ENCODE peak calls at places on chromosomes 7 and 10, in six cellular contexts. R is RWPE1, H is endothelial cell, K is osteocyte, T is uterus, A is stomach. N is an unnamed sample.

GRCh38 chr7:29573594-29573993 is 10.0 kb downstream of the PRR15 start:
- DNase-seq in R (no peak), H (no peak), K (no peak), T (no peak), A (no peak), N (no peak)

GRCh38 chr10:120543291-120543690 is 86.3 kb downstream of the PLPP4 start:
- DNase-seq in R (no peak), H (no peak), K (no peak), T (no peak), A (no peak), N (no peak)

GRCh38 chr10:49056356-49056755 is 59.0 kb downstream of the VSTM4 start:
- DNase-seq in R (no peak), H (no peak), K (peak), T (no peak), A (no peak), N (peak)

GRCh38 chr10:113017375-113017774 is 67.3 kb downstream of the TCF7L2 start:
- DNase-seq in R (no peak), H (no peak), K (no peak), T (no peak), A (no peak), N (no peak)

GRCh38 chr10:60536529-60537114 is 146.9 kb upstream of the ANK3 start:
- DNase-seq in R (peak), H (no peak), K (no peak), T (no peak), A (no peak), N (no peak)

GRCh38 chr10:105914432-105914831 is 1250.1 kb downstream of the SORCS1 start:
- DNase-seq in R (no peak), H (no peak), K (no peak), T (no peak), A (no peak), N (no peak)

GRCh38 chr7:43781726-43782607 is 23.5 kb downstream of the BLVRA start:
- DNase-seq in R (peak), H (no peak), K (peak), T (no peak), A (no peak), N (no peak)

GRCh38 chr7:91869661-91870060 is 10.8 kb downstream of the MTERF1 start:
- DNase-seq in R (no peak), H (no peak), K (no peak), T (no peak), A (no peak), N (no peak)

GRCh38 chr10:116073025-116073424 is 200.0 kb downstream of the GFRA1 start:
- DNase-seq in R (no peak), H (no peak), K (no peak), T (no peak), A (no peak), N (no peak)

GRCh38 chr7:95026421-95027072 is 119.2 kb downstream of the PPP1R9A start:
- DNase-seq in R (no peak), H (no peak), K (no peak), T (no peak), A (no peak), N (no peak)

GRCh38 chr7:81744389-81744788 is 25.5 kb downstream of the HGF start:
- DNase-seq in R (no peak), H (no peak), K (no peak), T (no peak), A (no peak), N (no peak)

GRCh38 chr10:52314007-52314821 is at the start of gene DKK1:
- DNase-seq in R (peak), H (peak), K (peak), T (peak), A (peak), N (no peak)

GRCh38 chr10:83166344-83166743 is 973.0 kb upstream of the GHITM start:
- DNase-seq in R (no peak), H (peak), K (no peak), T (no peak), A (no peak), N (no peak)
- TF ChIP-seq CTCF in R (no peak), H (no peak), K (peak), T (no peak), A (no peak), N (no peak)

GRCh38 chr10:102352066-102352715 is 43.3 kb upstream of the NFKB2 start:
- DNase-seq in R (peak), H (peak), K (peak), T (peak), A (peak), N (no peak)

GRCh38 chr10:102344067-102344466 is 51.4 kb upstream of the NFKB2 start:
- DNase-seq in R (peak), H (no peak), K (no peak), T (no peak), A (no peak), N (no peak)

GRCh38 chr10:102342462-102342861 is 53.0 kb upstream of the NFKB2 start:
- DNase-seq in R (peak), H (no peak), K (no peak), T (no peak), A (peak), N (no peak)

GRCh38 chr10:102342958-102343357 is 52.5 kb upstream of the NFKB2 start:
- DNase-seq in R (peak), H (no peak), K (no peak), T (no peak), A (no peak), N (no peak)

DNA sequence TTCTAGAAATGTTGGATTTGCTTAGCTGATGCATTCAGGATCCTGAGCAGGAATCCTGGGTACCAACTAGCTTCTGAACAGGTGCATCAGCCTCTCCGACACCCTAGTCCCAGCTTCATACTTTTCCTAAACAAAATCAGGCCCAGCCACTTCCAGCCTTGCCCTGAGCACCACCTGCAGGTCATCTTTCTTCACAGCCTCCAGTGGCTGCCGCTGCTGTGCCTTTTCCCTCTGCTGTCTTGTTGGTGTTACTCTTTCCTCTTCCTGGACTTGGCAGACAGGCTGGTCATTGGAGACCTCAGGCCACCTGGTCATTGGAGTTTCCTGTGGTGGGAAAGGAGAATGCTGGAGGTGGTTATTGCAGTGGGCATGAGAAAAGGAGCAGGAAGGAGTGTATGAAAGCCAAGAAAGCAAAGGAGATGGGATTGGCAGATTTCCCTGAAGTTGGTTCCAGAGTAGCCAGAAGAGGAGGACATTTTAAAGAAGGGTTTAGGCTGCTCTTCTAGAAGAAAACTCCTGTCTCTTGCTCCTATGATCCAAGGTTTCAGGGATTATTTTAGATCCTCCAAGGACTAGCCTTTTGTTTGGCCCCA is 48.2 kb upstream of the NFKB2 start:
- DNase-seq in R (peak), H (peak), K (no peak), T (peak), A (peak), N (no peak)
- TF ChIP-seq CTCF in R (peak), H (peak), K (peak), T (no peak), A (no peak), N (peak)

DNA sequence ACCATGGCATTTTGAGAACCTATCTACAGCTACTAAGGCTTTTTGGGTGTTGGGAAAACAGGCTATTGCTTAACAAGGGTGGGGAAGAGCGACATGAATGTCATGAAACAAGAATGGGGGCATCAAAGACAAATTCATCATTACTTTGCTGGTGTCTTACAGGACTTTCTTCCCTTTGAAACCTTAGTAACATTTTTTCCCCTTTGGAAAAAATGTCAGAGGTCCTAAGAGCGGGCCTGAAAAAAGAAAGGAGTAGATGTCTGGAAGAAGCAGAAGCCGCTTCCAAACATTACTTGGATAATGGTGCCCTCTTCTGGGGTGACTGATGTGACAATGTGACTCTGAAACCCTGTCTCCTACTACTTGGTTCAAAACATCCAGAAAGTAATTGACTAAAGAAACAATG is 3.8 kb upstream of the DDX50 start:
- DNase-seq in R (peak), H (peak), K (no peak), T (peak), A (peak), N (no peak)
- TF ChIP-seq CTCF in R (peak), H (no peak), K (peak), T (peak), A (no peak), N (peak)

GRCh38 chr10:118626953-118627352 is 31.5 kb upstream of the PRLHR start:
- DNase-seq in R (no peak), H (no peak), K (peak), T (no peak), A (no peak), N (no peak)
- TF ChIP-seq CTCF in R (no peak), H (peak), K (no peak), T (no peak), A (no peak), N (no peak)

GRCh38 chr7:85025312-85025756 is 161.5 kb downstream of the SEMA3D start:
- DNase-seq in R (peak), H (no peak), K (no peak), T (no peak), A (peak), N (no peak)
- TF ChIP-seq CTCF in R (no peak), H (no peak), K (no peak), T (no peak), A (no peak), N (no peak)

GRCh38 chr7:143901360-143901709 is 641 bp downstream of the TCAF1 start:
- DNase-seq in R (peak), H (no peak), K (no peak), T (peak), A (peak), N (no peak)

GRCh38 chr7:143900230-143900766 is 1.7 kb downstream of the TCAF1 start:
- DNase-seq in R (no peak), H (no peak), K (no peak), T (no peak), A (no peak), N (no peak)

GRCh38 chr7:143906176-143906575 is 4.2 kb upstream of the TCAF1 start:
- DNase-seq in R (no peak), H (no peak), K (no peak), T (peak), A (no peak), N (no peak)

GRCh38 chr7:143898810-143899209 is 3.2 kb downstream of the TCAF1 start:
- DNase-seq in R (no peak), H (no peak), K (no peak), T (no peak), A (no peak), N (no peak)

DNA sequence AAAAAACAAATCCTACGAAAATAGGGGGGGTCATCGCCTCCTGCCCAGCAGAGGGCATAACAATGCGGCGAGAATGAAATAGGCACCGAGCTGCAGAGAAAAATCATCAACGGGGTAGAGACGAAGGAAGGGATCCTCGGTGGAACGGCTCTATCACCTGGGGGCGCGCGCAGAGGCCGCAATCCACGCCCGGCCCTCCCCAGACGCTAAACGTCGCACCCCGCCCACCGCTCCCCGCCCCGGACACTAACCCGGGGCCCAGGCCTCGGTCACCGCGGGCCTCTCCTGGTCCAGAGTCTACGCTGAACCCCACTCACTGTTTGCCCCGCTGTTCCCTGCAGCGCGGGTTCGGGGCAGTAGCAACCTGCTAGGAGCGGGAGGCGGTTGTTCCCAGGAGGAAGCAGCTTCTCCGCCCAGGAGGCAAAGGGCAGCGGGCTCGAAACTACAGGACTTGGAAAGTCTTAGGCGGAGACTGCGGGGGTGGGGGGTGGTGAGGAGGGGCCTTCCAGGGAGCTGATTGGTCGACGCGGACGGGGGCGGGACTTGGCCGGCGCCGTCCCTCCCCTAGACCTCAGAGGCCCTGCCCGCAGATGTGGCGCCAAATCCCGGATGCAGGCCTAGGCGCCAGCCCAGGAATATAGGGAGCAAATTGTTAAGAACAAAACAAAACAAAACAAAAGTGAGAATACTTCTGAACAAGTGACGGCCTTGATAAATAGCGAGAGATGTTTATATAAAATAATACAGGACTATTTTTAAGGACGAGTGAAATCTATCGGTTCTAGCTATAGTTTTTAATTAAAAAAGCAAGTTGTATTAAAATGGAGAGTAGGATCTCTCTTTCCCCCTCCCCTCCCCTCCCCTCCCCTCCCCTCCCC is at the start of gene TCAF1:
- DNase-seq in R (peak), H (peak), K (peak), T (peak), A (peak), N (peak)
- TF ChIP-seq CTCF in R (peak), H (peak), K (peak), T (peak), A (no peak), N (peak)

DNA sequence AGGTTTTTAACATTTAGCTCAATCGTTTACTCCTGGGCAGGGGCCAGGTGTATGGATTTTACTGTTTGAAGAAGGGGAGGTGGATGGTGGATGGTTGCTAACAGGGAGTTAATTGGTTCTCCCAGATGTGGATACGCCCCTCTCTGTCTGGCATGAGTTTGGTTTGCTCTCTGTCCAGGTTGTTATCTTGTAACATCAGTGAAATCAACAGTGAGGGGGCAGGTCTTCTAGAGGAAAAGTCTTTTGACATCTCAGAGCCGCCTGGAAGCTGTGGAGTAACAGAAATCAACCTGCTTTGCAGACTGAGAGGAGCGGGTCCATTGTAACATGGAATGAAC is 243.4 kb downstream of the MGMT start:
- DNase-seq in R (no peak), H (no peak), K (no peak), T (no peak), A (no peak), N (no peak)
- TF ChIP-seq CTCF in R (no peak), H (no peak), K (no peak), T (no peak), A (no peak), N (no peak)

GRCh38 chr10:73998623-73999622 is 1.0 kb downstream of the VCL start:
- DNase-seq in R (peak), H (peak), K (peak), T (peak), A (peak), N (peak)
- TF ChIP-seq CTCF in R (peak), H (no peak), K (peak), T (peak), A (no peak), N (peak)

GRCh38 chr7:117169907-117170306 is 153.0 kb downstream of the WNT2 start:
- DNase-seq in R (peak), H (no peak), K (no peak), T (no peak), A (peak), N (no peak)

GRCh38 chr7:117173001-117173400 is 149.9 kb downstream of the WNT2 start:
- DNase-seq in R (no peak), H (no peak), K (no peak), T (no peak), A (no peak), N (no peak)

GRCh38 chr7:117172283-117172682 is 150.6 kb downstream of the WNT2 start:
- DNase-seq in R (no peak), H (no peak), K (no peak), T (no peak), A (no peak), N (no peak)

GRCh38 chr7:117176311-117176710 is 146.5 kb downstream of the WNT2 start:
- DNase-seq in R (no peak), H (no peak), K (no peak), T (no peak), A (no peak), N (no peak)

DNA sequence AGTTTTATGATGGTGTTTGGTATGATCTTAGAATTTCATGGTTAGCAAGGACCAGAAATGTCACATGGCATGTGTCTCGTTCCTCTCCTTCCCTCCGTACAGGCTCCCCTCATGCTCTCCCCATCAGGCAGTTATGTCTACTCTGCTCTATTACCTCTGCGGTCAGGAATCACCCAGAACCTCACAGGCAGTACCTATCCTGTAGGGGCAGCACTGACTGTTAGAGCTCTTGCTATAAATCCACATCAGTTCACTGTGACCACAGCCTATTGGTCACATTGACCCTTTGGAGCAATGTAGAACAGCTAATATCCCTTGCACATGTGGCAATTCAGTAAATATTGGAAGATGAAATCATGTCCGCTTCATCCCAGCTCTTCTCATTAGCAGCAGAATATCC is 151.8 kb downstream of the WNT2 start:
- DNase-seq in R (no peak), H (no peak), K (no peak), T (no peak), A (no peak), N (no peak)
- TF ChIP-seq CTCF in R (no peak), H (no peak), K (no peak), T (no peak), A (no peak), N (no peak)